ENCODE peak calls at places on chromosomes 5 and 9, in five cellular contexts. T, Z, I, N and R are unnamed samples.
A peak's percentile ranks its signal among the peaks of the same experiment; 100 is the strongest.

GRCh38 chr5:73115399-73116051 is 4.8 kb upstream of the TMEM171 start:
- DNase-seq in I (no peak), T (no peak), N (no peak), Z (peak; percentile 96), R (no peak)

GRCh38 chr9:74331607-74332006 is 165.5 kb upstream of the RORB start:
- DNase-seq in T (no peak), Z (no peak), I (no peak), N (no peak), R (no peak)

GRCh38 chr5:41246376-41246775 is 33.0 kb upstream of the C6 start:
- DNase-seq in I (no peak), T (no peak), N (no peak), Z (peak; percentile 69), R (no peak)

GRCh38 chr5:88695232-88695631 is 187.8 kb downstream of the MEF2C start:
- DNase-seq in N (no peak), I (no peak), T (no peak), Z (no peak), R (no peak)

GRCh38 chr5:72920690-72921089 is 35.2 kb upstream of the FCHO2 start:
- DNase-seq in T (peak; percentile 46), Z (peak; percentile 60), I (no peak), N (no peak), R (no peak)

GRCh38 chr9:22395585-22396205 is 50.9 kb upstream of the DMRTA1 start:
- DNase-seq in I (no peak), N (no peak), Z (peak; percentile 9), T (no peak), R (no peak)

GRCh38 chr5:167934561-167934971 is 356.9 kb upstream of the WWC1 start:
- DNase-seq in Z (no peak), N (no peak), T (no peak), I (peak; percentile 43), R (no peak)

GRCh38 chr5:123181394-123181801 is 92.4 kb downstream of the PRDM6 start:
- DNase-seq in I (no peak), Z (no peak), T (no peak), N (no peak), R (no peak)